ENCODE peak calls at places on chromosomes 6 and 20, in five cellular contexts. K is coronary artery, J is AG04450, G is lower leg skin, I is A549. P is an unnamed sample.
A peak's percentile ranks its signal among the peaks of the same experiment; 100 is the strongest.

GRCh38 chr20:21114584-21114983 is 8.4 kb upstream of the LINC00237 start:
- DNase-seq in G (no peak), I (no peak), J (no peak), K (no peak), P (no peak)

GRCh38 chr6:39608652-39609345 is 116.4 kb downstream of the KIF6 start:
- DNase-seq in I (no peak), K (no peak), J (no peak), G (no peak), P (no peak)

GRCh38 chr20:33281550-33282146 is 1.4 kb upstream of the BPIFB1 start:
- DNase-seq in J (no peak), K (no peak), I (no peak), G (no peak), P (no peak)

GRCh38 chr6:167435209-167435728 is 110.4 kb downstream of the TTLL2 start:
- DNase-seq in J (no peak), I (no peak), G (no peak), K (peak; percentile 54), P (no peak)

GRCh38 chr6:125197795-125198269 is 44.3 kb downstream of the TPD52L1 start:
- DNase-seq in J (no peak), G (no peak), K (peak; percentile 86), I (peak; percentile 90), P (no peak)

GRCh38 chr6:167866642-167867041 is 39.9 kb downstream of the AFDN start:
- DNase-seq in G (no peak), K (no peak), J (no peak), I (no peak), P (no peak)

GRCh38 chr20:33419140-33419974 is 18.0 kb upstream of the CDK5RAP1 start:
- DNase-seq in I (no peak), K (peak; percentile 82), J (no peak), G (no peak), P (no peak)

GRCh38 chr6:55898342-55898741 is 23.0 kb upstream of the BMP5 start:
- DNase-seq in I (peak; percentile 12), J (peak; percentile 36), G (no peak), K (no peak), P (no peak)

GRCh38 chr20:50814438-50815161 is 19.7 kb downstream of the BCAS4 start:
- DNase-seq in J (no peak), I (no peak), G (no peak), K (no peak), P (no peak)

GRCh38 chr6:66931787-66932186 is 1224.8 kb upstream of the EYS start:
- DNase-seq in I (no peak), J (no peak), K (no peak), G (no peak), P (no peak)

GRCh38 chr6:66930559-66931290 is 1223.7 kb upstream of the EYS start:
- DNase-seq in J (peak; percentile 21), K (no peak), G (no peak), I (no peak), P (no peak)

GRCh38 chr6:66926060-66926459 is 1219.0 kb upstream of the EYS start:
- DNase-seq in J (no peak), G (no peak), I (peak; percentile 18), K (no peak), P (no peak)
- TF ChIP-seq CTCF in J (no peak), G (no peak), I (no peak), K (no peak), P (peak; percentile 48)

DNA sequence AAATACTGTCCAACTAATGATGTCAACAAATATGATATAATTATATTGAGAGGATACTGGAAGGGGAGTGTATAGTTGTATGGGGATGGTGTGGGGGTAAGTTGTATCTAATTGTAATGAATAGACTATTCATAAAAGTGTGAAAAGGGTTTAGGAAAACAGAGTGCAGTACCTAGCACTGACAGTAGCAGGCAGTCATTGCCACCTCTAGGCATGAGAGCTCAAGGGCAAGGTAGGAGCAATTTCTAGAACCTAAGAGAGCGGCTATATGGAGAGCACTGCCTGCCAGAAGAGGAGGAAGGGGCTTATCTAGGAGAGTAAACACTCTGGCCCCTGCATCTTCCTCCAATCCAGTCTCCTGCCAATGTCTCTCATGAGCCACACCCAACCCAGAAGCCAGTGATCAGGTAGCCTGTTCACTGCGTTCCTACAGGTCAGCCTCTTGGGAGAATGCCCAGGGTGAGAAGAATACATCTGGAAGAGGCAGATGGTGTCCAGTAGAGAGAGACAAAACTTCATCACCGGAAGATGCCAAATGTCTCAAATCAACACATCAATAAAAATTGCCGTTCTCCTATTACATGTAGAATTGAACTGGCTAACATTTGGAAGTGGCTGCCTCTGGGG is 200.0 kb downstream of the LY86 start:
- DNase-seq in I (peak; percentile 6), J (no peak), K (no peak), G (no peak), P (no peak)
- TF ChIP-seq CTCF in I (peak; percentile 8), J (peak; percentile 38), K (no peak), G (no peak), P (peak; percentile 16)

GRCh38 chr6:7434672-7435071 is 45.1 kb downstream of the RIOK1 start:
- DNase-seq in I (no peak), K (no peak), J (no peak), G (no peak), P (no peak)

GRCh38 chr6:7433211-7433610 is 43.6 kb downstream of the RIOK1 start:
- DNase-seq in J (no peak), G (no peak), K (no peak), I (no peak), P (no peak)

GRCh38 chr6:7432391-7433207 is 43.0 kb downstream of the RIOK1 start:
- DNase-seq in G (no peak), J (no peak), I (no peak), K (no peak), P (no peak)

GRCh38 chr6:7431241-7431593 is 41.6 kb downstream of the RIOK1 start:
- DNase-seq in I (no peak), K (no peak), G (no peak), J (no peak), P (no peak)

DNA sequence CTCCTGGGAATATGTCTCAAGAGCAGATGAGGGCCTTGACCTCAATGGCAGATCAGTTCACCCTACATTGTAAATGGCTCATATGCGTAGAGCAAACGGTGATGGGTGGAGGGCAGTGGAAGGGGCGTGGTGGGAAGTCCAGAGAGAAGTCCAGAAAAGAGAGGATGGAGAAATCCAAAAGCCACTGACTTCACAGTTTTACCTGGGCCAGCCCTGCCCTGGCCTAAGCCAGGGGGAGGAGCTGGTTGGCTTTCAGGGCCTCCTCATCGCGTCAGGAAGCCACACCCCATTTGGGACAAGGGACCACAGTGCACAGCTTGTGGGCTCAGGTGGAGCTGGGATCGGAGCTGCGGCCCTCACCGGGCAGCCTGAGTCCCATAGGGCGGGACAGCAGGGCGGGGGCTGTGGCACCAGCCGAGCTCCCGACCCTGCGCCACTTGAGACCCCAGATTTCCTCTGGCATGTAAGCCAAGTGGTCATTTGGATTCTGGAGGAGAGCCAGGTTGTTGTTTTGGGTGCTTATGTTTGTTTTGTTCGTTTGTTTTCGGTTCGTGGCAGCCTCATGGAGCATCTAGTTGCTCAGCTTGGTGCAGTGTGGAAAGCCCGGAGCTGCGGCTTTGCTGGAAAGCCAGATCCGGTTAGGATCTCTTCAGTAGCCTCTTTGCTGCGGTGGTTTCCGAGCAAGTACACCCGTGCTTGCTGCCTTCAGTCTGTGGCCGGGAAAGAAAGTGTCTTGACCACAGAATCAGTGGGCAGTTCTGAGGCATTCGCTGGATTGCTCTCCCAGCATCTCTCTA is 42.2 kb downstream of the RIOK1 start:
- DNase-seq in G (no peak), I (no peak), K (no peak), J (no peak), P (no peak)
- TF ChIP-seq CTCF in G (no peak), I (no peak), K (no peak), J (no peak), P (no peak)

GRCh38 chr6:152716322-152716721 is 18.6 kb downstream of the MYCT1 start:
- DNase-seq in K (no peak), J (no peak), I (no peak), G (no peak), P (no peak)
- TF ChIP-seq CTCF in K (no peak), J (no peak), I (peak; percentile 52), G (no peak), P (no peak)

GRCh38 chr20:56861590-56861989 is 232.5 kb downstream of the TFAP2C start:
- DNase-seq in J (no peak), K (no peak), G (no peak), I (no peak), P (no peak)

GRCh38 chr20:56870271-56870670 is 241.2 kb downstream of the TFAP2C start:
- DNase-seq in I (no peak), G (no peak), K (no peak), J (no peak), P (no peak)

GRCh38 chr20:56865055-56865454 is 235.9 kb downstream of the TFAP2C start:
- DNase-seq in I (no peak), G (peak; percentile 44), K (no peak), J (no peak), P (no peak)

GRCh38 chr20:56871691-56872090 is 242.6 kb downstream of the TFAP2C start:
- DNase-seq in K (no peak), J (no peak), G (no peak), I (no peak), P (no peak)

DNA sequence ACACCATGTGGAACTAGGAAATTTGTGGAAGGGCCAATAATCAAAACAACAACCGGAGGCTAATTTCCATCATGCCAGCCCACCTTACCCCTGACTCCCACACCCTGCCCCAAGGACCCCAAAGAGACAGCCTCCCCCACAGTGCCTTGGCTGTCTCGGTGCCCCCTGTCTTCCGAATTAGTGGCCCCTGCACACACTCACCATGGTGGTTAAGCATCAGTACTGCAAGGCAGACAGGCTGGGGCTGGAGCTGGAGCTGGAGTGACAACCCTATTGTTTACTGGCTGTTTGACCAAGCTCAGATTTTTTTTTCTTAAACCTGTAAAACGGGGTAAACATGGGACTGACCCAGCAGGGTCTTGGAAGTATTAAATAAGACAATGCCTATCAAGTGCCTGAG is 238.0 kb downstream of the TFAP2C start:
- DNase-seq in I (no peak), K (no peak), J (no peak), G (no peak), P (no peak)
- TF ChIP-seq CTCF in I (no peak), K (no peak), J (no peak), G (no peak), P (no peak)

DNA sequence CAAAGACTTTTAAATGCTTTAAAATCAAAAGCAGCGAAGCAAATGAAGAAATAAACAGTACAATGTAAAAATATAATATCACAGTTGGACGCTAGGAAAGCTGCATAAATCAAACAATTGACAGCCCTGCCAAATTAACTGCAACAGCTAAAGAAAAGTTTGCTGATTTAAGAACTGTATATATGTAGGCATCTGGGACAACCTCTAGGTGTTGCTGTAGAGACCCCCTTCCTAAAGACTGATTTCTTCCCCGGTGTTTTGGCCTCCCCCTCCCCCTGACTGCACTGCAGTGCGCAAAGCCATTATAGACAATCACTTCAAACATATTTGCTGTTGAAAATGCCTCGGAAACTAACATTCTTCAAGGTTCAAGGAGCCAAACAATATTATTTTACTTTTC is 1.1 kb downstream of the ELOVL4 start:
- DNase-seq in J (no peak), K (no peak), G (no peak), I (peak; percentile 23), P (no peak)
- TF ChIP-seq CTCF in J (peak; percentile 53), K (no peak), G (no peak), I (no peak), P (peak; percentile 63)

GRCh38 chr6:164337024-164337924 is 922.8 kb downstream of the QKI start:
- DNase-seq in J (no peak), I (no peak), K (no peak), G (no peak), P (no peak)
- TF ChIP-seq CTCF in J (no peak), I (no peak), K (no peak), G (no peak), P (no peak)

DNA sequence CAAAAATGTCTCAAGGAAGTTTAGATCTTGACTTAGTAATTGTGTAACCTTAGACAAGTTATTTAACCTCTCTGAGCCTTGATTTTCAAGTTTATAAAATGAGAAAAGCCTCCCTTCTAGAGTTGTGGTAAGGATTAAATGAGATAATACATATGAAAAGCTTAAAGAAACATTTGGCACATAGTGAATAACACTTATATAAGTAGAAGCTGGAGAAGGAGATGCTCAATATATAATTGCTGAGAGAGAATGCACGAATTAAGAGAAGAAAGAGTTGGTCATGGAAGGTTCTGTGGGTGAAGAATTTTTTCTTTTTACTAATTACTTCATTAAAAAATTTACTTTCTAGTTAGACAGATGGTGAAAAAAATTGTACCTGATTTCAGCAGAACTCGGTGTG is 5.3 kb downstream of the ACSS2 start:
- DNase-seq in K (no peak), I (no peak), G (no peak), J (no peak), P (no peak)
- TF ChIP-seq CTCF in K (no peak), I (no peak), G (no peak), J (no peak), P (no peak)